ENCODE peak calls at places on chromosome 2, in four cellular contexts. I, P, T and N are unnamed samples.
A peak's percentile ranks its signal among the peaks of the same experiment; 100 is the strongest.

GRCh38 chr2:160613466-160614153 is 120.0 kb upstream of the RBMS1 start:
- DNase-seq in T (no peak), I (peak; percentile 88), P (no peak), N (no peak)

GRCh38 chr2:222869252-222869560 is 8.4 kb downstream of the ACSL3 start:
- DNase-seq in P (no peak), T (no peak), I (no peak), N (no peak)

GRCh38 chr2:226031078-226031937 is 631.8 kb downstream of the NYAP2 start:
- DNase-seq in I (peak; percentile 85), P (peak; percentile 86), T (no peak), N (peak; percentile 49)

GRCh38 chr2:180358458-180358857 is 351.4 kb upstream of the CWC22 start:
- DNase-seq in P (no peak), I (no peak), T (no peak), N (no peak)

GRCh38 chr2:100321181-100321880 is 970 bp downstream of the LONRF2 start:
- DNase-seq in T (no peak), I (peak; percentile 31), P (no peak), N (no peak)

GRCh38 chr2:120749506-120750431 is 14.1 kb downstream of the GLI2 start:
- DNase-seq in T (no peak), I (peak; percentile 38), P (peak; percentile 79), N (no peak)

GRCh38 chr2:212672186-212672585 is 133.6 kb upstream of the ERBB4 start:
- DNase-seq in I (no peak), T (no peak), P (no peak), N (no peak)

GRCh38 chr2:237968048-237968862 is 1.4 kb downstream of the UBE2F start:
- DNase-seq in P (no peak), I (peak; percentile 57), T (peak; percentile 45), N (peak; percentile 62)

GRCh38 chr2:172311921-172312345 is 115.5 kb upstream of the ITGA6 start:
- DNase-seq in I (no peak), P (no peak), T (no peak), N (no peak)

GRCh38 chr2:175282300-175282699 is 100.8 kb upstream of the ATP5MC3 start:
- DNase-seq in P (no peak), I (peak; percentile 47), T (no peak), N (no peak)

GRCh38 chr2:108855194-108855593 is 68.6 kb downstream of the CCDC138 start:
- DNase-seq in I (peak; percentile 8), P (no peak), T (no peak), N (no peak)
- TF ChIP-seq CTCF in I (no peak), P (peak; percentile 54), T (peak; percentile 64), N (no peak)

DNA sequence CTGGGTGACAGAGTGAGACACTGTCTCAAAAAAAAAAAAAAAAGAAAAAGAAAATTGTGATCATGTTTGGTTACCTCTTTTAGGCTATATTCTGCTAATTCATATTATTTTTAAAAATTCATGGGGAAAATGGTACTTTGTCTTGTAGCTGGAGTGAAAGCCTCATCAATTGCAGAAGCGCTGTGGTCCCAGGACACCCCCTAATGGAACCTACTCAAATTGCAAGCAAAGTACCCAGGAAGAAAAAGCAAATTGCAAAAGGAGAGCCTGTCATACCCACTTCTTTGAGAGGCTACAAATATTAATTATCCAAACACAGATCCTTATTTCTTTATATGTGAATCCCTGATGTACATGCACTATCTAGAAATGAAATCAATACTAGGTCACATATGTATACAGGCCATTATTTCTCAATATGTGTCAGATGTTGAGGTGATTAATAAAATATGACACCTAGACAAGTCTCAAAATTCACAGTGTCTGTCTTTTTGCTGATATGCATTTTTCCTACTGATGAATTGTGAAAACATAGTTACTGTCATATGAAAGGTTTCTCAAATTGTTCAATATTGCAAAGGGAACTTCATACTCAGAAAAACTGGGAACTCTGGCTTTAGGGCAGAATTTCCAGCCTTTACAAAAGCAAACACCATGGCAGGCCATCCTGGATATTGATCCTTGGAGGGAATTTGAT is 12.6 kb downstream of the CRACDL start:
- DNase-seq in I (no peak), T (no peak), P (no peak), N (no peak)
- TF ChIP-seq CTCF in I (no peak), T (no peak), P (no peak), N (peak; percentile 15)

DNA sequence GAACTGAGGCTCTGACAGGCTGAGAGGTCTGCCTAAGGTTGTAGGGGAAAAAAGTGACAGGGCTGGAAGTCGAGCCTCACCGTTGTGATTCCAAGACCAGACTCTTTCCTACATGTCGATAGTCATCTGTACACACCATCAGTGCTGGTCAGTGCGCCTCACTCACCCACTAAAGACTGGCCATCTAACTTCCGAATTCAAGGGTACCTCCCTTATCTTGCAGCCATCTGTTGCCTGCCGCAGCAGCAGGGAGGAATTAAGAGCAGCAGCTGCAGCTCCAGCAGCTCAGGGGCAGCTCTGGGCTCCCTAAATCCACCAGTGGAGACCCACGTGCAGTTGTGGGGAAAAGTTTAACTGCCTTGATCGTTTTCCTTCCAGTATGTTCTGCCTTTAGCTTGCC is 32.6 kb upstream of the GPR39 start:
- DNase-seq in P (no peak), I (no peak), T (no peak), N (no peak)
- TF ChIP-seq CTCF in P (no peak), I (no peak), T (no peak), N (no peak)

GRCh38 chr2:133591164-133591563 is 22.9 kb upstream of the NCKAP5 start:
- DNase-seq in P (no peak), T (no peak), I (peak; percentile 46), N (no peak)
- TF ChIP-seq CTCF in P (peak; percentile 9), T (no peak), I (no peak), N (no peak)

GRCh38 chr2:43269074-43269572 is 42.7 kb upstream of the ZFP36L2 start:
- DNase-seq in T (no peak), I (peak; percentile 98), P (no peak), N (peak; percentile 88)
- TF ChIP-seq CTCF in T (no peak), I (peak; percentile 4), P (no peak), N (no peak)